ENCODE peak calls at places on chromosomes 16 and 17, in four cellular contexts. D is GM12878, B is HepG2, N is H1. J is an unnamed sample.

GRCh38 chr17:8391711-8392110 is 5.9 kb downstream of the RNF222 start:
- DNase-seq in D (no peak), B (no peak), N (no peak), J (no peak)

GRCh38 chr16:57152096-57153093 is 33.4 kb downstream of the PSME3IP1 start:
- DNase-seq in D (no peak), B (peak), N (no peak), J (no peak)

GRCh38 chr16:89114159-89114981 is 20.7 kb downstream of the ACSF3 start:
- DNase-seq in D (no peak), B (no peak), N (no peak), J (peak)

GRCh38 chr16:83335076-83335475 is 472.7 kb upstream of the HSBP1 start:
- DNase-seq in D (no peak), B (no peak), N (no peak), J (no peak)

GRCh38 chr16:72925631-72925979 is 122.3 kb downstream of the ZFHX3 start:
- DNase-seq in D (no peak), B (no peak), N (no peak), J (no peak)

GRCh38 chr17:75001915-75002843 is 10.3 kb upstream of the MRPL58 start:
- DNase-seq in D (no peak), B (no peak), N (no peak), J (no peak)

GRCh38 chr17:79612468-79613194 is 1.8 kb upstream of the RBFOX3 start:
- DNase-seq in D (no peak), B (peak), N (peak), J (peak)

GRCh38 chr17:19897108-19897854 is 29.5 kb upstream of the ULK2 start:
- DNase-seq in D (no peak), B (no peak), N (no peak), J (no peak)

GRCh38 chr17:3914319-3914685 is 2.0 kb downstream of the P2RX1 start:
- DNase-seq in D (peak), B (no peak), N (no peak), J (no peak)

GRCh38 chr17:6757747-6758146 is 1.9 kb downstream of the XAF1 start:
- DNase-seq in D (no peak), B (no peak), N (no peak), J (no peak)

GRCh38 chr17:49280061-49280460 is 49.5 kb upstream of the PHOSPHO1 start:
- DNase-seq in D (no peak), B (no peak), N (no peak), J (no peak)

GRCh38 chr17:1754430-1755112 is 7.3 kb upstream of the SERPINF1 start:
- DNase-seq in D (no peak), B (no peak), N (no peak), J (no peak)

GRCh38 chr17:45294506-45294905 is 22.3 kb downstream of the MAP3K14 start:
- DNase-seq in D (no peak), B (no peak), N (no peak), J (no peak)

GRCh38 chr16:11461595-11461990 is 116.3 kb downstream of the RMI2 start:
- DNase-seq in D (no peak), B (no peak), N (no peak), J (no peak)

GRCh38 chr16:54266363-54266955 is 20.1 kb downstream of the IRX3 start:
- DNase-seq in D (no peak), B (peak), N (no peak), J (no peak)

GRCh38 chr16:8569650-8570338 is 20.5 kb downstream of the TMEM114 start:
- DNase-seq in D (no peak), B (no peak), N (no peak), J (no peak)

GRCh38 chr17:76909971-76910760 is 42.0 kb downstream of the MGAT5B start:
- DNase-seq in D (no peak), B (peak), N (peak), J (peak)

GRCh38 chr17:76672270-76672851 is 28.8 kb upstream of the ST6GALNAC1 start:
- DNase-seq in D (no peak), B (peak), N (no peak), J (no peak)

GRCh38 chr16:84357191-84357651 is 11.1 kb upstream of the ATP2C2 start:
- DNase-seq in D (no peak), B (no peak), N (no peak), J (no peak)

GRCh38 chr17:5819396-5819795 is 235.1 kb upstream of the NLRP1 start:
- DNase-seq in D (no peak), B (no peak), N (no peak), J (no peak)

GRCh38 chr17:76365256-76365903 is 11.7 kb upstream of the PRPSAP1 start:
- DNase-seq in D (no peak), B (no peak), N (no peak), J (no peak)

GRCh38 chr16:56614549-56614991 is 6.2 kb downstream of the MT2A start:
- DNase-seq in D (no peak), B (peak), N (no peak), J (no peak)

GRCh38 chr16:72291531-72291981 is 119.6 kb upstream of the PMFBP1 start:
- DNase-seq in D (no peak), B (peak), N (no peak), J (no peak)

GRCh38 chr17:45307290-45308015 is 9.4 kb downstream of the MAP3K14 start:
- DNase-seq in D (peak), B (no peak), N (no peak), J (no peak)

GRCh38 chr17:65850486-65850885 is 289.0 kb upstream of the AXIN2 start:
- DNase-seq in D (peak), B (no peak), N (no peak), J (no peak)

GRCh38 chr16:70770968-70771552 is 29.9 kb downstream of the VAC14 start:
- DNase-seq in D (no peak), B (peak), N (no peak), J (peak)

GRCh38 chr16:71288570-71288889 is 672 bp downstream of the CMTR2 start:
- DNase-seq in D (no peak), B (no peak), N (no peak), J (no peak)

GRCh38 chr16:2770057-2770780 is 6.9 kb downstream of the ELOB start:
- DNase-seq in D (no peak), B (no peak), N (no peak), J (no peak)

GRCh38 chr17:46135126-46135812 is 58.0 kb downstream of the KANSL1 start:
- DNase-seq in D (no peak), B (peak), N (no peak), J (no peak)

GRCh38 chr17:38379448-38379847 is 27.8 kb downstream of the SOCS7 start:
- DNase-seq in D (no peak), B (no peak), N (no peak), J (no peak)

GRCh38 chr16:19769239-19769638 is 51.2 kb downstream of the IQCK start:
- DNase-seq in D (no peak), B (no peak), N (no peak), J (no peak)

GRCh38 chr16:19766988-19767387 is 48.9 kb downstream of the IQCK start:
- DNase-seq in D (no peak), B (no peak), N (no peak), J (no peak)

GRCh38 chr16:19766554-19766884 is 48.4 kb downstream of the IQCK start:
- DNase-seq in D (no peak), B (no peak), N (no peak), J (no peak)

GRCh38 chr16:19767497-19767896 is 49.4 kb downstream of the IQCK start:
- DNase-seq in D (no peak), B (no peak), N (no peak), J (no peak)

GRCh38 chr16:19765860-19766553 is 47.9 kb downstream of the IQCK start:
- DNase-seq in D (no peak), B (no peak), N (no peak), J (no peak)
- TF ChIP-seq SUZ12 in D (no peak), B (no peak), N (no peak), J (no peak)

GRCh38 chr16:87693827-87694226 is 72.0 kb downstream of the KLHDC4 start:
- DNase-seq in D (no peak), B (no peak), N (no peak), J (no peak)
- H3K9ac ChIP-seq in D (no peak), B (no peak), N (no peak), J (no peak)

GRCh38 chr16:66380421-66380820 is 13.9 kb downstream of the CDH5 start:
- DNase-seq in D (no peak), B (no peak), N (no peak), J (no peak)

GRCh38 chr16:66382966-66383299 is 16.4 kb downstream of the CDH5 start:
- DNase-seq in D (no peak), B (peak), N (no peak), J (peak)

GRCh38 chr16:66383551-66383950 is 17.1 kb downstream of the CDH5 start:
- DNase-seq in D (no peak), B (no peak), N (no peak), J (no peak)

GRCh38 chr16:66381585-66382170 is 15.2 kb downstream of the CDH5 start:
- DNase-seq in D (no peak), B (no peak), N (no peak), J (no peak)

GRCh38 chr16:66382171-66382965 is 15.9 kb downstream of the CDH5 start:
- DNase-seq in D (no peak), B (no peak), N (peak), J (peak)
- H3K4me3 ChIP-seq in D (no peak), B (no peak), N (no peak), J (no peak)

DNA sequence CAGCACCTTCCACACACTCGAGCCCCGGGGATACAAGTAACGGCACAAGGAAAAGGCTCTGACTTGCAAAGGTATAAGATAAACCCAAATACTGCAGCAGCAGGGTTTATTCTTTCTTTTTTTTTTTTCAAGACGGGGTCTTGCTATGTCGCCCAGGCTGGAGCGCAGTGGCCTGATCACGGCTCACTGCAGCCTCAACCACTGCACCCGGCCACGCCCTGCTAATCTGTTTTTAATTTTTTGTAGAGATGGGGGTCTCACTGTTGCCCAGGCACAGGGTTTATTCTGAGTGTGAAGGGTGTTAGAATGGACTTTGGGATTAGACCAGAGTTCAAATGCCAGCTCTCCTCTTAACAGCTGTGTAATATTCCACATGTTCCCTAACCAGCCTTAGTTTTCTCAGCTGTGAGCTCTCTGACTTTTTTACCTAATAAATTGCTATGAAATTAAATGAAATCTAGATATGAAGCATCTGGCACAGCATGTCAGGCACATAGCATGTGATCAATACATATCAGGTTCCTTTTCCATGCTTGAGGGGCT is 62.3 kb upstream of the ADCY9 start:
- DNase-seq in D (no peak), B (no peak), N (no peak), J (no peak)
- TF ChIP-seq SUZ12 in D (no peak), B (no peak), N (no peak), J (no peak)